ENCODE peak calls at places on chromosome 20, in eight cellular contexts. N is activated gamma-delta T cell treated with Interleukin-2 at 50 U/mL for 16 hours; S is DMS153; W is heart left ventricle; V is GM04503; D is CD8-positive, alpha-beta T cell; R is D341Med; O is amniotic stem cell. T is an unnamed sample.

GRCh38 chr20:10715035-10715434 is 41.2 kb upstream of the JAG1 start:
- DNase-seq in O (peak; percentile 14), D (no peak), R (no peak), N (no peak), V (no peak), W (no peak), S (no peak), T (no peak)

GRCh38 chr20:55252525-55252924 is 752.8 kb downstream of the CBLN4 start:
- DNase-seq in O (no peak), S (no peak), V (no peak), N (no peak), R (no peak), D (no peak), W (no peak), T (no peak)

GRCh38 chr20:47872341-47872740 is 87.1 kb upstream of the SULF2 start:
- DNase-seq in O (no peak), N (no peak), S (no peak), R (no peak), D (no peak), W (no peak), V (no peak), T (no peak)

GRCh38 chr20:38149880-38150594 is 15.0 kb downstream of the TGM2 start:
- DNase-seq in R (no peak), S (no peak), O (no peak), W (no peak), N (no peak), D (no peak), V (no peak), T (no peak)

GRCh38 chr20:37500311-37500710 is 20.7 kb upstream of the NNAT start:
- DNase-seq in R (no peak), D (no peak), S (peak; percentile 74), O (no peak), N (no peak), V (no peak), W (no peak), T (no peak)

GRCh38 chr20:17960927-17961599 is 7.5 kb downstream of the SNX5 start:
- DNase-seq in R (no peak), O (no peak), N (no peak), D (no peak), S (no peak), V (no peak), W (no peak), T (peak; percentile 78)

GRCh38 chr20:57435498-57436222 is 44.5 kb downstream of the RBM38 start:
- DNase-seq in W (no peak), R (no peak), O (no peak), V (no peak), N (peak; percentile 30), D (peak; percentile 8), S (peak; percentile 99), T (peak; percentile 74)

GRCh38 chr20:62381202-62381797 is 5.6 kb upstream of the RPS21 start:
- DNase-seq in D (no peak), N (no peak), R (no peak), V (no peak), W (no peak), S (no peak), O (peak; percentile 56), T (no peak)

GRCh38 chr20:25644814-25645213 is 21.0 kb upstream of the NANP start:
- DNase-seq in O (no peak), V (no peak), N (no peak), S (no peak), D (no peak), R (no peak), W (no peak), T (no peak)

GRCh38 chr20:574297-574942 is 30.8 kb upstream of the CSNK2A1 start:
- DNase-seq in R (no peak), O (no peak), N (no peak), W (peak; percentile 72), D (no peak), S (no peak), V (no peak), T (peak; percentile 48)

GRCh38 chr20:36415475-36416002 is 109.4 kb downstream of the DLGAP4 start:
- DNase-seq in S (no peak), O (no peak), N (no peak), W (no peak), V (no peak), R (no peak), D (no peak), T (peak; percentile 1)

GRCh38 chr20:2528671-2529070 is 7.7 kb upstream of the TMC2 start:
- DNase-seq in D (no peak), O (no peak), S (peak; percentile 21), R (no peak), N (no peak), W (no peak), V (no peak), T (no peak)

GRCh38 chr20:62025832-62026563 is 39.7 kb downstream of the TAF4 start:
- DNase-seq in V (no peak), S (no peak), R (no peak), O (peak; percentile 15), W (peak; percentile 44), N (peak; percentile 16), D (peak; percentile 4), T (peak; percentile 42)

GRCh38 chr20:46350201-46350985 is 42.1 kb upstream of the CDH22 start:
- DNase-seq in O (peak; percentile 63), N (no peak), S (no peak), D (no peak), W (no peak), V (no peak), R (no peak), T (no peak)

GRCh38 chr20:19125508-19125907 is 86.9 kb upstream of the SLC24A3 start:
- DNase-seq in R (no peak), D (no peak), S (no peak), O (no peak), V (no peak), N (no peak), W (no peak), T (no peak)

GRCh38 chr20:59235226-59235625 is 65.2 kb upstream of the EDN3 start:
- DNase-seq in N (no peak), R (no peak), W (no peak), D (no peak), O (no peak), V (no peak), S (no peak), T (no peak)

GRCh38 chr20:17928211-17928611 is 40.4 kb downstream of the SNX5 start:
- DNase-seq in R (no peak), S (no peak), D (no peak), V (no peak), O (no peak), N (no peak), W (no peak), T (no peak)

GRCh38 chr20:18957328-18957727 is 143.7 kb downstream of the SCP2D1 start:
- DNase-seq in W (no peak), D (no peak), S (no peak), N (no peak), V (no peak), R (no peak), O (no peak), T (no peak)

GRCh38 chr20:60254901-60255411 is 296.7 kb downstream of the CDH26 start:
- DNase-seq in D (no peak), S (peak; percentile 11), O (peak; percentile 7), V (peak; percentile 37), R (no peak), W (no peak), N (no peak), T (no peak)

GRCh38 chr20:63036266-63036665 is 29.5 kb upstream of the BHLHE23 start:
- DNase-seq in O (no peak), N (no peak), W (peak; percentile 35), V (no peak), D (no peak), R (no peak), S (no peak), T (peak; percentile 5)

GRCh38 chr20:58433759-58434158 is 44.7 kb downstream of the VAPB start:
- DNase-seq in D (no peak), O (no peak), W (no peak), N (no peak), V (peak; percentile 31), S (no peak), R (no peak), T (no peak)

GRCh38 chr20:52103469-52103910 is 88.1 kb downstream of the ZFP64 start:
- DNase-seq in W (no peak), R (no peak), O (no peak), N (no peak), S (no peak), V (no peak), D (no peak), T (no peak)